ENCODE peak calls at places on chromosomes 12 and 14, in seven cellular contexts. V is NCI-H2107; B is COR-L47; P is AG08396; Q is mesothelial cell of epicardium; T is activated CD8-positive, alpha-beta memory T cell treated with anti-CD3 and anti-CD28 coated beads, Interleukin-2, amount 50 U/mL, for 48 hours; R is ovary. F is an unnamed sample.

GRCh38 chr12:114692558-114693531 is 8.9 kb upstream of the TBX3 start:
- DNase-seq in V (no peak), B (no peak), P (peak), Q (no peak), T (no peak), R (peak), F (no peak)

GRCh38 chr14:57512221-57512620 is 18.6 kb upstream of the CCDC198 start:
- DNase-seq in V (no peak), B (no peak), P (no peak), Q (no peak), T (no peak), R (no peak), F (no peak)

GRCh38 chr12:90548595-90548994 is 406.4 kb downstream of the CCER1 start:
- DNase-seq in V (no peak), B (no peak), P (no peak), Q (no peak), T (no peak), R (no peak), F (no peak)

GRCh38 chr14:90062852-90063539 is 1.2 kb downstream of the KCNK13 start:
- DNase-seq in V (no peak), B (no peak), P (no peak), Q (no peak), T (no peak), R (no peak), F (no peak)

GRCh38 chr12:124030510-124030909 is 57.5 kb downstream of the ZNF664 start:
- DNase-seq in V (no peak), B (no peak), P (peak), Q (no peak), T (no peak), R (no peak), F (peak)

GRCh38 chr12:11856971-11857370 is 207.5 kb downstream of the ETV6 start:
- DNase-seq in V (no peak), B (no peak), P (no peak), Q (no peak), T (peak), R (no peak), F (no peak)

GRCh38 chr12:27515671-27516070 is 8.3 kb upstream of the PPFIBP1 start:
- DNase-seq in V (no peak), B (no peak), P (no peak), Q (no peak), T (no peak), R (no peak), F (no peak)

GRCh38 chr14:65997350-65997749 is 488.8 kb upstream of the CCDC196 start:
- DNase-seq in V (no peak), B (no peak), P (no peak), Q (no peak), T (no peak), R (no peak), F (no peak)

GRCh38 chr12:16473610-16474326 is 126.3 kb downstream of the MGST1 start:
- DNase-seq in V (peak), B (no peak), P (peak), Q (no peak), T (no peak), R (no peak), F (no peak)

GRCh38 chr12:96824074-96824837 is 82.8 kb upstream of the NEDD1 start:
- DNase-seq in V (no peak), B (no peak), P (no peak), Q (no peak), T (no peak), R (no peak), F (no peak)

GRCh38 chr12:51997156-51997555 is 9.6 kb upstream of the TAMALIN start:
- DNase-seq in V (no peak), B (no peak), P (no peak), Q (no peak), T (no peak), R (no peak), F (no peak)

GRCh38 chr12:53967451-53968059 is 5.4 kb upstream of the HOXC11 start:
- DNase-seq in V (no peak), B (no peak), P (no peak), Q (no peak), T (no peak), R (no peak), F (no peak)

GRCh38 chr12:31362759-31363415 is 36.9 kb upstream of the SINHCAF start:
- DNase-seq in V (peak), B (no peak), P (no peak), Q (no peak), T (peak), R (no peak), F (no peak)

GRCh38 chr14:58098507-58098906 is 53.5 kb downstream of the ARMH4 start:
- DNase-seq in V (no peak), B (peak), P (no peak), Q (no peak), T (no peak), R (no peak), F (peak)

GRCh38 chr14:64289571-64289970 is 4.6 kb downstream of the ESR2 start:
- DNase-seq in V (no peak), B (no peak), P (no peak), Q (no peak), T (no peak), R (no peak), F (no peak)

GRCh38 chr12:11171953-11172675 is 1.1 kb downstream of the SMIM10L1 start:
- DNase-seq in V (no peak), B (no peak), P (peak), Q (no peak), T (no peak), R (no peak), F (no peak)

GRCh38 chr12:11347810-11348209 is 37.6 kb upstream of the PRB4 start:
- DNase-seq in V (no peak), B (no peak), P (no peak), Q (no peak), T (no peak), R (no peak), F (no peak)

GRCh38 chr14:95136631-95137030 is 20.7 kb downstream of the DICER1 start:
- DNase-seq in V (no peak), B (no peak), P (no peak), Q (no peak), T (no peak), R (no peak), F (no peak)

GRCh38 chr12:56256326-56256960 is 1.7 kb downstream of the ANKRD52 start:
- DNase-seq in V (no peak), B (no peak), P (no peak), Q (no peak), T (no peak), R (no peak), F (no peak)